ENCODE peak calls at places on chromosomes 5 and 9, in seven cellular contexts. One of them, this sample, is unnamed.

GRCh38 chr5:134464988-134465855 is 53.5 kb upstream of the CDKN2AIPNL start:
- DNase-seq in neural progenitor cell: no peak
- DNase-seq in GM23338: no peak
- DNase-seq in SK-N-SH: no peak
- DNase-seq in OCI-LY7: peak
- DNase-seq in hepatocyte: peak
- DNase-seq in GM23248: no peak
- DNase-seq in this sample: no peak

GRCh38 chr5:52997424-52997823 is 8.3 kb downstream of the ITGA2 start:
- DNase-seq in hepatocyte: peak
- DNase-seq in neural progenitor cell: peak
- DNase-seq in GM23248: peak
- DNase-seq in SK-N-SH: no peak
- DNase-seq in OCI-LY7: no peak
- DNase-seq in GM23338: no peak
- DNase-seq in this sample: no peak

GRCh38 chr5:143606043-143606752 is 202.7 kb upstream of the NR3C1 start:
- DNase-seq in SK-N-SH: no peak
- DNase-seq in GM23338: no peak
- DNase-seq in OCI-LY7: peak
- DNase-seq in hepatocyte: no peak
- DNase-seq in neural progenitor cell: no peak
- DNase-seq in GM23248: peak
- DNase-seq in this sample: peak

GRCh38 chr5:111548992-111549649 is 36.8 kb upstream of the STARD4 start:
- DNase-seq in neural progenitor cell: no peak
- DNase-seq in OCI-LY7: no peak
- DNase-seq in SK-N-SH: no peak
- DNase-seq in GM23338: no peak
- DNase-seq in hepatocyte: no peak
- DNase-seq in GM23248: peak
- DNase-seq in this sample: peak

GRCh38 chr5:107968998-107969397 is 298.3 kb upstream of the EFNA5 start:
- DNase-seq in hepatocyte: no peak
- DNase-seq in GM23248: peak
- DNase-seq in neural progenitor cell: no peak
- DNase-seq in GM23338: no peak
- DNase-seq in OCI-LY7: no peak
- DNase-seq in SK-N-SH: no peak
- DNase-seq in this sample: peak

GRCh38 chr9:133641861-133642595 is 5.9 kb downstream of the DBH start:
- DNase-seq in neural progenitor cell: no peak
- DNase-seq in SK-N-SH: no peak
- DNase-seq in OCI-LY7: no peak
- DNase-seq in hepatocyte: no peak
- DNase-seq in GM23248: no peak
- DNase-seq in GM23338: no peak
- DNase-seq in this sample: no peak

GRCh38 chr9:126057461-126057860 is 269.2 kb upstream of the MVB12B start:
- DNase-seq in GM23338: no peak
- DNase-seq in GM23248: no peak
- DNase-seq in hepatocyte: no peak
- DNase-seq in SK-N-SH: no peak
- DNase-seq in OCI-LY7: no peak
- DNase-seq in neural progenitor cell: no peak
- DNase-seq in this sample: no peak

GRCh38 chr5:158819840-158820620 is 279.7 kb downstream of the EBF1 start:
- DNase-seq in GM23248: peak
- DNase-seq in OCI-LY7: peak
- DNase-seq in SK-N-SH: no peak
- DNase-seq in neural progenitor cell: no peak
- DNase-seq in hepatocyte: no peak
- DNase-seq in GM23338: no peak
- DNase-seq in this sample: peak

GRCh38 chr5:184461-184860 is 6.8 kb upstream of the LRRC14B start:
- DNase-seq in SK-N-SH: no peak
- DNase-seq in OCI-LY7: no peak
- DNase-seq in GM23248: no peak
- DNase-seq in GM23338: no peak
- DNase-seq in hepatocyte: no peak
- DNase-seq in neural progenitor cell: no peak
- DNase-seq in this sample: peak

GRCh38 chr9:113675475-113675941 is 200.6 kb upstream of the ZNF618 start:
- DNase-seq in OCI-LY7: no peak
- DNase-seq in GM23338: no peak
- DNase-seq in SK-N-SH: no peak
- DNase-seq in GM23248: peak
- DNase-seq in neural progenitor cell: no peak
- DNase-seq in hepatocyte: no peak
- DNase-seq in this sample: peak

GRCh38 chr9:136719212-136719880 is 7.0 kb downstream of the DIPK1B start:
- DNase-seq in hepatocyte: no peak
- DNase-seq in GM23338: no peak
- DNase-seq in neural progenitor cell: no peak
- DNase-seq in GM23248: no peak
- DNase-seq in SK-N-SH: no peak
- DNase-seq in OCI-LY7: no peak
- DNase-seq in this sample: no peak

GRCh38 chr5:39093351-39093749 is 19.2 kb upstream of the RICTOR start:
- DNase-seq in SK-N-SH: no peak
- DNase-seq in hepatocyte: no peak
- DNase-seq in neural progenitor cell: no peak
- DNase-seq in OCI-LY7: no peak
- DNase-seq in GM23248: peak
- DNase-seq in GM23338: no peak
- DNase-seq in this sample: peak

GRCh38 chr9:126965541-126966428 is 51.2 kb downstream of the RALGPS1 start:
- DNase-seq in SK-N-SH: peak
- DNase-seq in neural progenitor cell: peak
- DNase-seq in GM23338: peak
- DNase-seq in GM23248: peak
- DNase-seq in hepatocyte: peak
- DNase-seq in OCI-LY7: peak
- DNase-seq in this sample: peak

GRCh38 chr5:123874600-123875201 is 362.7 kb downstream of the CSNK1G3 start:
- DNase-seq in OCI-LY7: no peak
- DNase-seq in SK-N-SH: no peak
- DNase-seq in hepatocyte: no peak
- DNase-seq in GM23248: peak
- DNase-seq in neural progenitor cell: peak
- DNase-seq in GM23338: peak
- DNase-seq in this sample: no peak

GRCh38 chr5:45772402-45772801 is 76.2 kb upstream of the HCN1 start:
- DNase-seq in GM23248: no peak
- DNase-seq in OCI-LY7: no peak
- DNase-seq in neural progenitor cell: no peak
- DNase-seq in hepatocyte: no peak
- DNase-seq in GM23338: no peak
- DNase-seq in SK-N-SH: no peak
- DNase-seq in this sample: no peak

GRCh38 chr5:163401271-163401670 is 36.1 kb upstream of the CCNG1 start:
- DNase-seq in OCI-LY7: no peak
- DNase-seq in neural progenitor cell: no peak
- DNase-seq in SK-N-SH: no peak
- DNase-seq in GM23248: no peak
- DNase-seq in GM23338: no peak
- DNase-seq in hepatocyte: no peak
- DNase-seq in this sample: peak

GRCh38 chr5:14306415-14306814 is 163.3 kb downstream of the TRIO start:
- DNase-seq in SK-N-SH: no peak
- DNase-seq in neural progenitor cell: no peak
- DNase-seq in GM23248: peak
- DNase-seq in hepatocyte: no peak
- DNase-seq in GM23338: no peak
- DNase-seq in OCI-LY7: no peak
- DNase-seq in this sample: no peak

GRCh38 chr5:79002374-79002773 is 17.3 kb upstream of the ARSB start:
- DNase-seq in GM23248: no peak
- DNase-seq in GM23338: no peak
- DNase-seq in hepatocyte: no peak
- DNase-seq in neural progenitor cell: no peak
- DNase-seq in SK-N-SH: no peak
- DNase-seq in OCI-LY7: no peak
- DNase-seq in this sample: no peak

GRCh38 chr9:125393426-125393825 is 131.8 kb downstream of the GAPVD1 start:
- DNase-seq in OCI-LY7: no peak
- DNase-seq in hepatocyte: no peak
- DNase-seq in SK-N-SH: no peak
- DNase-seq in GM23248: peak
- DNase-seq in neural progenitor cell: no peak
- DNase-seq in GM23338: no peak
- DNase-seq in this sample: peak

GRCh38 chr5:1660511-1660910 is 136.8 kb upstream of the LPCAT1 start:
- DNase-seq in neural progenitor cell: no peak
- DNase-seq in GM23338: no peak
- DNase-seq in OCI-LY7: no peak
- DNase-seq in hepatocyte: no peak
- DNase-seq in SK-N-SH: peak
- DNase-seq in GM23248: no peak
- DNase-seq in this sample: no peak

GRCh38 chr5:172877496-172878260 is 43.6 kb downstream of the ERGIC1 start:
- DNase-seq in GM23338: no peak
- DNase-seq in neural progenitor cell: no peak
- DNase-seq in OCI-LY7: no peak
- DNase-seq in SK-N-SH: no peak
- DNase-seq in hepatocyte: no peak
- DNase-seq in GM23248: no peak
- DNase-seq in this sample: no peak

GRCh38 chr9:97964901-97965300 is 18.2 kb upstream of the ANP32B start:
- DNase-seq in neural progenitor cell: no peak
- DNase-seq in hepatocyte: no peak
- DNase-seq in SK-N-SH: no peak
- DNase-seq in GM23248: no peak
- DNase-seq in OCI-LY7: no peak
- DNase-seq in GM23338: no peak
- DNase-seq in this sample: no peak

GRCh38 chr9:86487222-86487841 is 133.1 kb upstream of the TUT7 start:
- DNase-seq in GM23248: peak
- DNase-seq in GM23338: peak
- DNase-seq in hepatocyte: peak
- DNase-seq in SK-N-SH: peak
- DNase-seq in neural progenitor cell: peak
- DNase-seq in OCI-LY7: peak
- DNase-seq in this sample: peak

GRCh38 chr5:138536665-138537315 is 6.2 kb downstream of the ETF1 start:
- DNase-seq in neural progenitor cell: no peak
- DNase-seq in hepatocyte: peak
- DNase-seq in GM23338: peak
- DNase-seq in SK-N-SH: peak
- DNase-seq in GM23248: peak
- DNase-seq in OCI-LY7: no peak
- DNase-seq in this sample: no peak

GRCh38 chr9:135138078-135138855 is 50.8 kb downstream of the OLFM1 start:
- DNase-seq in hepatocyte: no peak
- DNase-seq in GM23338: no peak
- DNase-seq in OCI-LY7: no peak
- DNase-seq in GM23248: no peak
- DNase-seq in SK-N-SH: no peak
- DNase-seq in neural progenitor cell: no peak
- DNase-seq in this sample: no peak

GRCh38 chr5:136016945-136017530 is 11.8 kb upstream of the TGFBI start:
- DNase-seq in neural progenitor cell: no peak
- DNase-seq in hepatocyte: no peak
- DNase-seq in GM23338: no peak
- DNase-seq in GM23248: peak
- DNase-seq in SK-N-SH: no peak
- DNase-seq in OCI-LY7: no peak
- DNase-seq in this sample: peak
- TF ChIP-seq EZH2phosphoT487 in neural progenitor cell: no peak
- TF ChIP-seq EZH2phosphoT487 in hepatocyte: no peak
- TF ChIP-seq EZH2phosphoT487 in GM23338: no peak
- TF ChIP-seq EZH2phosphoT487 in GM23248: peak
- TF ChIP-seq EZH2phosphoT487 in SK-N-SH: no peak
- TF ChIP-seq EZH2phosphoT487 in OCI-LY7: no peak
- TF ChIP-seq EZH2phosphoT487 in this sample: no peak

GRCh38 chr9:108889649-108890067 is 27.6 kb downstream of the ACTL7A start:
- DNase-seq in hepatocyte: peak
- DNase-seq in GM23338: peak
- DNase-seq in OCI-LY7: peak
- DNase-seq in GM23248: peak
- DNase-seq in neural progenitor cell: peak
- DNase-seq in SK-N-SH: no peak
- DNase-seq in this sample: no peak
- TF ChIP-seq EZH2phosphoT487 in hepatocyte: no peak
- TF ChIP-seq EZH2phosphoT487 in GM23338: no peak
- TF ChIP-seq EZH2phosphoT487 in OCI-LY7: no peak
- TF ChIP-seq EZH2phosphoT487 in GM23248: no peak
- TF ChIP-seq EZH2phosphoT487 in neural progenitor cell: no peak
- TF ChIP-seq EZH2phosphoT487 in SK-N-SH: no peak
- TF ChIP-seq EZH2phosphoT487 in this sample: no peak

GRCh38 chr9:706606-707451 is 134.7 kb upstream of the DMRT1 start:
- DNase-seq in GM23338: peak
- DNase-seq in hepatocyte: peak
- DNase-seq in neural progenitor cell: peak
- DNase-seq in SK-N-SH: peak
- DNase-seq in OCI-LY7: no peak
- DNase-seq in GM23248: peak
- DNase-seq in this sample: peak

GRCh38 chr9:706073-706472 is 135.4 kb upstream of the DMRT1 start:
- DNase-seq in neural progenitor cell: no peak
- DNase-seq in GM23248: peak
- DNase-seq in hepatocyte: no peak
- DNase-seq in OCI-LY7: no peak
- DNase-seq in SK-N-SH: no peak
- DNase-seq in GM23338: no peak
- DNase-seq in this sample: no peak

GRCh38 chr9:708556-709432 is 132.7 kb upstream of the DMRT1 start:
- DNase-seq in GM23338: no peak
- DNase-seq in SK-N-SH: no peak
- DNase-seq in hepatocyte: no peak
- DNase-seq in neural progenitor cell: no peak
- DNase-seq in OCI-LY7: no peak
- DNase-seq in GM23248: peak
- DNase-seq in this sample: no peak

GRCh38 chr9:710951-711745 is 130.3 kb upstream of the DMRT1 start:
- DNase-seq in SK-N-SH: no peak
- DNase-seq in GM23338: no peak
- DNase-seq in GM23248: no peak
- DNase-seq in hepatocyte: no peak
- DNase-seq in OCI-LY7: peak
- DNase-seq in neural progenitor cell: no peak
- DNase-seq in this sample: no peak

GRCh38 chr9:708182-708555 is 133.3 kb upstream of the DMRT1 start:
- DNase-seq in OCI-LY7: no peak
- DNase-seq in neural progenitor cell: no peak
- DNase-seq in GM23338: no peak
- DNase-seq in GM23248: peak
- DNase-seq in SK-N-SH: no peak
- DNase-seq in hepatocyte: no peak
- DNase-seq in this sample: no peak
- TF ChIP-seq EZH2phosphoT487 in OCI-LY7: no peak
- TF ChIP-seq EZH2phosphoT487 in neural progenitor cell: no peak
- TF ChIP-seq EZH2phosphoT487 in GM23338: no peak
- TF ChIP-seq EZH2phosphoT487 in GM23248: no peak
- TF ChIP-seq EZH2phosphoT487 in SK-N-SH: no peak
- TF ChIP-seq EZH2phosphoT487 in hepatocyte: no peak
- TF ChIP-seq EZH2phosphoT487 in this sample: no peak

DNA sequence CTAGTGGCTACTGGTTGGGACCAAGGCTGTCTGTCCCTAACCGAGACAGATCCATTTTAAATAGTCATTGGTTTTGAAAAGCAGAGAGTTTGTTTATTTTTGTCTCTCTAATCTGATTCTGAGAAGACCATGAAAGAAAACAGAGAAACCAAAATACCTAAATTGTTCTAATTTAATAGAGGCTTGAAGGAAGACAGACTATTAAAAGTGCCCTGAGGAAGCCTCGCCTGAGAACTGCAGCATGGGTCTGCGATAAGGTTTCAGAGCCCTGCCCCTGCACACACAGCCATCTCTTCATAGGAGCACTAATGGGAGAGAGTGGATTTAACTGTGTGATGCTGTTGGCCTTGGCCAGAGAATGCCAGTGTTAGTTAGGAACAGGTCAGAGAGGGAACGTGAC is 175.5 kb upstream of the SV2C start:
- DNase-seq in neural progenitor cell: no peak
- DNase-seq in GM23338: no peak
- DNase-seq in hepatocyte: no peak
- DNase-seq in SK-N-SH: peak
- DNase-seq in GM23248: no peak
- DNase-seq in OCI-LY7: no peak
- DNase-seq in this sample: no peak
- TF ChIP-seq EZH2phosphoT487 in neural progenitor cell: no peak
- TF ChIP-seq EZH2phosphoT487 in GM23338: no peak
- TF ChIP-seq EZH2phosphoT487 in hepatocyte: no peak
- TF ChIP-seq EZH2phosphoT487 in SK-N-SH: no peak
- TF ChIP-seq EZH2phosphoT487 in GM23248: no peak
- TF ChIP-seq EZH2phosphoT487 in OCI-LY7: no peak
- TF ChIP-seq EZH2phosphoT487 in this sample: no peak